ENCODE peak calls at places on chromosomes 7 and 10, in seven cellular contexts. K, W, C, O, P, T and I are unnamed samples.

GRCh38 chr7:77368974-77369373 is 47.2 kb downstream of the GSAP start:
- DNase-seq in K (no peak), W (no peak), C (no peak), O (no peak), P (no peak), T (no peak), I (no peak)

GRCh38 chr10:131812736-131813604 is 87.8 kb upstream of the PPP2R2D start:
- DNase-seq in K (no peak), W (no peak), C (no peak), O (no peak), P (no peak), T (no peak), I (no peak)

GRCh38 chr10:84265378-84265777 is 20.5 kb downstream of the RGR start:
- DNase-seq in K (no peak), W (no peak), C (no peak), O (no peak), P (no peak), T (no peak), I (no peak)

GRCh38 chr10:36254191-36254590 is 612.1 kb upstream of the FZD8 start:
- DNase-seq in K (peak; percentile 45), W (no peak), C (no peak), O (peak; percentile 44), P (peak; percentile 80), T (no peak), I (peak; percentile 44)

GRCh38 chr7:28258240-28258639 is 77.6 kb upstream of the JAZF1 start:
- DNase-seq in K (no peak), W (no peak), C (no peak), O (no peak), P (no peak), T (no peak), I (no peak)

GRCh38 chr7:101817031-101817929 is at the start of gene CUX1:
- DNase-seq in K (no peak), W (peak; percentile 79), C (no peak), O (peak; percentile 56), P (peak; percentile 38), T (peak; percentile 30), I (peak; percentile 60)

GRCh38 chr10:30383366-30383765 is 34.3 kb upstream of the MTPAP start:
- DNase-seq in K (no peak), W (no peak), C (no peak), O (no peak), P (peak; percentile 32), T (no peak), I (no peak)

GRCh38 chr10:3822541-3822940 is 37.5 kb upstream of the KLF6 start:
- DNase-seq in K (no peak), W (no peak), C (no peak), O (no peak), P (no peak), T (no peak), I (no peak)

GRCh38 chr7:37131855-37132254 is 316.8 kb downstream of the ELMO1 start:
- DNase-seq in K (no peak), W (no peak), C (no peak), O (no peak), P (no peak), T (no peak), I (no peak)

GRCh38 chr10:99329238-99329890 is at the start of gene CNNM1:
- DNase-seq in K (peak; percentile 23), W (peak; percentile 68), C (peak; percentile 44), O (peak; percentile 60), P (peak; percentile 22), T (no peak), I (peak; percentile 52)

GRCh38 chr7:43537765-43538403 is 45.0 kb upstream of the STK17A start:
- DNase-seq in K (no peak), W (no peak), C (no peak), O (no peak), P (no peak), T (no peak), I (no peak)

GRCh38 chr7:57388761-57389160 is 61.2 kb upstream of the ZNF716 start:
- DNase-seq in K (no peak), W (no peak), C (no peak), O (no peak), P (no peak), T (no peak), I (no peak)

GRCh38 chr10:32205666-32206065 is 141.3 kb downstream of the EPC1 start:
- DNase-seq in K (no peak), W (no peak), C (no peak), O (no peak), P (no peak), T (no peak), I (no peak)

GRCh38 chr7:147509052-147509480 is 1081.5 kb upstream of the C7orf33 start:
- DNase-seq in K (peak; percentile 17), W (no peak), C (no peak), O (no peak), P (no peak), T (no peak), I (no peak)

GRCh38 chr7:51592822-51593221 is 276.2 kb upstream of the COBL start:
- DNase-seq in K (no peak), W (no peak), C (no peak), O (no peak), P (no peak), T (no peak), I (no peak)

GRCh38 chr7:115070311-115070710 is 148.4 kb downstream of the MDFIC start:
- DNase-seq in K (peak; percentile 6), W (no peak), C (no peak), O (no peak), P (no peak), T (no peak), I (no peak)

GRCh38 chr7:70498232-70498631 is 633.7 kb upstream of the GALNT17 start:
- DNase-seq in K (no peak), W (no peak), C (no peak), O (no peak), P (no peak), T (no peak), I (no peak)

DNA sequence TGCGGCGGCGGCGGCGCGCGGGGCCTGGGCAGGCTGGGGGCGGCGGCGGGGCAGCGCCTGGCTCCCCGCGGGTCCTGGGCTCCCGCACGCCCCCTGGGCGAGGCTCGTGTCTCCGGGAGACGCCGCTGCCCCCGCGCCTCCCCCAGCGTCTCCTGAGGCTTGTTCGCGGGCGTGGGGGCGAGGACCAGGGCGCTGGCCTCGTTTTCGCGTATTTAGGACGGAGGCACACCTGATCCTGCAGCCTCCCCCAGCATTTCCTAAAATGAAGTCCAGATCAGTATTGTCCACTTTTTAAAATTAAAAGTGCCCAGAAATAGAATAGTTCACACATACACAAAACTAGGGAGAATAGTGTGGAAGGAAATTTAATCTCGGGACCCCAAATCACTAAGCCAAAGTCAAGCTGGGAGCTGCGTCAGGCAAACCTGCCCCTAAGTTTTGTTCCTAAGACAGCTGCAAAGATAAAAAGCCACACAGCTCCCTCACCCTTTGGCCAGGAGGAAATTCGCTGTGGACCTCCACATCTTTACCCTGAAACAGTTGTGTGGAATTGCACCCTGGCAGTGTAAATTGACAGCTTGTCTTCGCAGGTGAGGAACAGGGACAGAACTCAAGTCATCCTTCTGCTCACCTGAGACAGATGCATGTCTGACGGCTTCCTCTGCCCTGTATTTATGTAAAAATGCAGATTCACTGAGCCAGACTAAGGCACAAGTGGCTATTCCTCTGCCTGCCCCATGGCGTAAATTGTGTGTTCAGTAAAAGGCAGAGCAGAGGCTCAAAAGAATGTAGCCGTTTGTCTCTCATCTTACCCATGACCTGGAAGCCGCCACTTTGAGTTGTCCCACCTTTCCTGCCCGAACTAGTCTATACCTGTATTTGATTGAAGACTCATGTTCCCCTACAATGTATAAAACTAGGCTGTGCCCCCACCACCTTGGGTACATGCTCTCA is 740 bp downstream of the GALNT11 start:
- DNase-seq in K (peak; percentile 1), W (no peak), C (no peak), O (no peak), P (no peak), T (no peak), I (no peak)
- TF ChIP-seq CTCF in K (no peak), W (peak; percentile 12), C (no peak), O (no peak), P (no peak), T (no peak), I (no peak)

GRCh38 chr10:79145517-79146470 is 77.0 kb downstream of the ZMIZ1 start:
- DNase-seq in K (no peak), W (no peak), C (no peak), O (no peak), P (no peak), T (no peak), I (no peak)

GRCh38 chr10:79146611-79147130 is 77.9 kb downstream of the ZMIZ1 start:
- DNase-seq in K (no peak), W (peak; percentile 85), C (peak; percentile 66), O (no peak), P (no peak), T (no peak), I (peak; percentile 81)

GRCh38 chr10:79144341-79145173 is 75.8 kb downstream of the ZMIZ1 start:
- DNase-seq in K (peak; percentile 32), W (no peak), C (no peak), O (no peak), P (no peak), T (no peak), I (no peak)

GRCh38 chr10:79143879-79144278 is 75.1 kb downstream of the ZMIZ1 start:
- DNase-seq in K (no peak), W (no peak), C (no peak), O (no peak), P (no peak), T (no peak), I (no peak)

GRCh38 chr10:79145174-79145483 is 76.4 kb downstream of the ZMIZ1 start:
- DNase-seq in K (no peak), W (no peak), C (no peak), O (no peak), P (no peak), T (no peak), I (no peak)
- H3K27ac ChIP-seq in K (no peak overlapping the region), W (peak overlapping the region; percentile 92), C (no peak overlapping the region), O (peak overlapping the region; percentile 64), P (peak overlapping the region; percentile 93), T (no peak overlapping the region), I (peak overlapping the region; percentile 94)

GRCh38 chr7:32275216-32275979 is 205.2 kb upstream of the PDE1C start:
- DNase-seq in K (peak; percentile 82), W (no peak), C (no peak), O (no peak), P (no peak), T (no peak), I (no peak)
- TF ChIP-seq CTCF in K (peak; percentile 8), W (no peak), C (no peak), O (no peak), P (no peak), T (no peak), I (no peak)

GRCh38 chr10:91424016-91424415 is 13.9 kb downstream of the HECTD2 start:
- DNase-seq in K (peak; percentile 40), W (no peak), C (no peak), O (no peak), P (no peak), T (no peak), I (no peak)
- H3K27ac ChIP-seq in K (no peak overlapping the region), W (no peak overlapping the region), C (no peak overlapping the region), O (no peak overlapping the region), P (no peak overlapping the region), T (no peak overlapping the region), I (no peak overlapping the region)

GRCh38 chr10:26274391-26274790 is 57.8 kb downstream of the GAD2 start:
- DNase-seq in K (no peak), W (no peak), C (peak; percentile 39), O (peak; percentile 39), P (no peak), T (no peak), I (no peak)

GRCh38 chr10:26269754-26270153 is 53.2 kb downstream of the GAD2 start:
- DNase-seq in K (no peak), W (no peak), C (no peak), O (no peak), P (no peak), T (peak; percentile 38), I (no peak)
- TF ChIP-seq CTCF in K (no peak), W (peak; percentile 28), C (peak; percentile 37), O (no peak), P (no peak), T (peak; percentile 65), I (peak; percentile 17)